ENCODE peak calls at places on chromosomes 13 and 19, in eight cellular contexts. One of them, this sample, is unnamed.
A peak's percentile ranks its signal among the peaks of the same experiment; 100 is the strongest.

GRCh38 chr19:33727331-33728028 is 69.2 kb upstream of the KCTD15 start:
- DNase-seq in GM12864: no peak
- DNase-seq in CD8-positive, alpha-beta T cell: no peak
- DNase-seq in Caco-2: no peak
- DNase-seq in GM23338: no peak
- DNase-seq in foreskin fibroblast: no peak
- DNase-seq in choroid plexus epithelial cell: no peak
- DNase-seq in tibial nerve: no peak
- DNase-seq in this sample: no peak

GRCh38 chr13:102707465-102707864 is 12.6 kb upstream of the METTL21C start:
- DNase-seq in GM12864: no peak
- DNase-seq in foreskin fibroblast: peak; percentile 96
- DNase-seq in Caco-2: no peak
- DNase-seq in GM23338: no peak
- DNase-seq in CD8-positive, alpha-beta T cell: no peak
- DNase-seq in tibial nerve: no peak
- DNase-seq in choroid plexus epithelial cell: peak; percentile 90
- DNase-seq in this sample: peak; percentile 91

GRCh38 chr13:49368688-49369087 is 75.2 kb downstream of the CAB39L start:
- DNase-seq in tibial nerve: no peak
- DNase-seq in Caco-2: no peak
- DNase-seq in foreskin fibroblast: no peak
- DNase-seq in GM23338: no peak
- DNase-seq in GM12864: no peak
- DNase-seq in CD8-positive, alpha-beta T cell: no peak
- DNase-seq in choroid plexus epithelial cell: no peak
- DNase-seq in this sample: no peak

GRCh38 chr19:40598121-40598917 is 2.9 kb upstream of the LTBP4 start:
- DNase-seq in Caco-2: peak; percentile 95
- DNase-seq in GM23338: peak; percentile 97
- DNase-seq in choroid plexus epithelial cell: peak; percentile 87
- DNase-seq in GM12864: no peak
- DNase-seq in tibial nerve: peak; percentile 96
- DNase-seq in CD8-positive, alpha-beta T cell: peak; percentile 83
- DNase-seq in foreskin fibroblast: peak; percentile 95
- DNase-seq in this sample: no peak

GRCh38 chr13:66354880-66355279 is 875.3 kb downstream of the PCDH9 start:
- DNase-seq in GM12864: no peak
- DNase-seq in CD8-positive, alpha-beta T cell: no peak
- DNase-seq in Caco-2: no peak
- DNase-seq in choroid plexus epithelial cell: no peak
- DNase-seq in foreskin fibroblast: no peak
- DNase-seq in GM23338: no peak
- DNase-seq in tibial nerve: no peak
- DNase-seq in this sample: no peak

GRCh38 chr13:100397627-100398026 is 191.0 kb downstream of the GGACT start:
- DNase-seq in GM23338: no peak
- DNase-seq in GM12864: no peak
- DNase-seq in Caco-2: no peak
- DNase-seq in CD8-positive, alpha-beta T cell: no peak
- DNase-seq in tibial nerve: no peak
- DNase-seq in foreskin fibroblast: no peak
- DNase-seq in choroid plexus epithelial cell: no peak
- DNase-seq in this sample: no peak

GRCh38 chr19:3302755-3303154 is 63.6 kb upstream of the NFIC start:
- DNase-seq in CD8-positive, alpha-beta T cell: no peak
- DNase-seq in GM12864: no peak
- DNase-seq in tibial nerve: no peak
- DNase-seq in choroid plexus epithelial cell: no peak
- DNase-seq in Caco-2: peak; percentile 25
- DNase-seq in GM23338: peak; percentile 40
- DNase-seq in foreskin fibroblast: no peak
- DNase-seq in this sample: no peak

GRCh38 chr13:73268306-73268705 is 209.5 kb downstream of the KLF5 start:
- DNase-seq in choroid plexus epithelial cell: peak; percentile 48
- DNase-seq in tibial nerve: no peak
- DNase-seq in GM23338: no peak
- DNase-seq in foreskin fibroblast: peak; percentile 50
- DNase-seq in CD8-positive, alpha-beta T cell: no peak
- DNase-seq in Caco-2: no peak
- DNase-seq in GM12864: no peak
- DNase-seq in this sample: no peak

GRCh38 chr13:110138009-110138699 is 168.8 kb downstream of the COL4A1 start:
- DNase-seq in GM23338: peak; percentile 80
- DNase-seq in Caco-2: peak; percentile 86
- DNase-seq in CD8-positive, alpha-beta T cell: peak; percentile 49
- DNase-seq in foreskin fibroblast: peak; percentile 90
- DNase-seq in choroid plexus epithelial cell: peak; percentile 75
- DNase-seq in tibial nerve: peak; percentile 43
- DNase-seq in GM12864: no peak
- DNase-seq in this sample: peak; percentile 40

GRCh38 chr19:29724102-29724641 is 9.1 kb upstream of the C19orf12 start:
- DNase-seq in Caco-2: no peak
- DNase-seq in tibial nerve: no peak
- DNase-seq in foreskin fibroblast: peak; percentile 54
- DNase-seq in CD8-positive, alpha-beta T cell: peak; percentile 25
- DNase-seq in choroid plexus epithelial cell: peak; percentile 31
- DNase-seq in GM12864: no peak
- DNase-seq in GM23338: peak; percentile 75
- DNase-seq in this sample: no peak

GRCh38 chr19:44581288-44581687 is 32.1 kb upstream of the IGSF23 start:
- DNase-seq in foreskin fibroblast: no peak
- DNase-seq in choroid plexus epithelial cell: no peak
- DNase-seq in GM23338: no peak
- DNase-seq in tibial nerve: no peak
- DNase-seq in CD8-positive, alpha-beta T cell: no peak
- DNase-seq in GM12864: no peak
- DNase-seq in Caco-2: no peak
- DNase-seq in this sample: no peak
- TF ChIP-seq CTCF in foreskin fibroblast: no peak
- TF ChIP-seq CTCF in choroid plexus epithelial cell: no peak
- TF ChIP-seq CTCF in GM23338: no peak
- TF ChIP-seq CTCF in tibial nerve: no peak
- TF ChIP-seq CTCF in CD8-positive, alpha-beta T cell: no peak
- TF ChIP-seq CTCF in GM12864: no peak
- TF ChIP-seq CTCF in Caco-2: no peak
- TF ChIP-seq CTCF in this sample: no peak

GRCh38 chr13:34250151-34250550 is 432.2 kb downstream of the RFC3 start:
- DNase-seq in choroid plexus epithelial cell: no peak
- DNase-seq in tibial nerve: no peak
- DNase-seq in GM12864: no peak
- DNase-seq in GM23338: no peak
- DNase-seq in CD8-positive, alpha-beta T cell: no peak
- DNase-seq in Caco-2: no peak
- DNase-seq in foreskin fibroblast: no peak
- DNase-seq in this sample: no peak
- H3K4me3 ChIP-seq in choroid plexus epithelial cell: no peak overlapping the region
- H3K4me3 ChIP-seq in tibial nerve: no peak overlapping the region
- H3K4me3 ChIP-seq in GM12864: no peak overlapping the region
- H3K4me3 ChIP-seq in GM23338: no peak overlapping the region
- H3K4me3 ChIP-seq in CD8-positive, alpha-beta T cell: no peak overlapping the region
- H3K4me3 ChIP-seq in Caco-2: no peak overlapping the region
- H3K4me3 ChIP-seq in foreskin fibroblast: no peak overlapping the region
- H3K4me3 ChIP-seq in this sample: no peak overlapping the region

GRCh38 chr19:9847087-9847671 is 12.1 kb downstream of the PIN1 start:
- DNase-seq in GM23338: peak; percentile 77
- DNase-seq in CD8-positive, alpha-beta T cell: peak; percentile 51
- DNase-seq in Caco-2: peak; percentile 46
- DNase-seq in tibial nerve: no peak
- DNase-seq in choroid plexus epithelial cell: peak; percentile 95
- DNase-seq in GM12864: no peak
- DNase-seq in foreskin fibroblast: peak; percentile 97
- DNase-seq in this sample: no peak
- TF ChIP-seq CTCF in GM23338: peak; percentile 84
- TF ChIP-seq CTCF in CD8-positive, alpha-beta T cell: peak; percentile 34
- TF ChIP-seq CTCF in Caco-2: peak; percentile 61
- TF ChIP-seq CTCF in tibial nerve: peak; percentile 27
- TF ChIP-seq CTCF in choroid plexus epithelial cell: peak; percentile 92
- TF ChIP-seq CTCF in GM12864: peak; percentile 34
- TF ChIP-seq CTCF in foreskin fibroblast: peak; percentile 76
- TF ChIP-seq CTCF in this sample: no peak

DNA sequence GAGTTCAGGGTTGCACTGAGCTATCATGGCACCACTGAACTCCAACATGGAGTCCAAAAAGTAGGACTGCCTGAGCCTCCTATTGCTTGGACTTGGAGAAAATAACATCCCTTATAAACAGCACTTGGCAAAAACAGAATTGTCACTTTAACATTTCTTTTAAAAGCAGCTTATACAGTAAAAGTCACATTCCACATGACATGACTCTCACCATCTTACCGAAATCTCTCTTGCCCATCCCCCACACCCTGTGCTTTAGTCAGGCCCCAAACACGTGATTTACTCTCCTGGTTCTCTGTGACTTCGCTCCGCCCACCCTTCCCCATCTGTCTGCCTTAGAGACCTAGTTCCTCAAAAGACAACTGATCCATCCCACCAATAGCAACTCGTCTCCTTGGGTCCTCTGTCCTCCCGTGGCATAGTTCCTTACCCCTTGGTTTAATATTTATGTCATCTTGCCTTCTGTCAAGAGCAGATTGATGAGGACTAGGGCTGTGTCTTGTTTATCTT is 4.6 kb downstream of the SAFB start:
- DNase-seq in CD8-positive, alpha-beta T cell: peak; percentile 30
- DNase-seq in GM23338: peak; percentile 38
- DNase-seq in GM12864: peak; percentile 56
- DNase-seq in choroid plexus epithelial cell: peak; percentile 43
- DNase-seq in tibial nerve: peak; percentile 73
- DNase-seq in foreskin fibroblast: peak; percentile 75
- DNase-seq in Caco-2: no peak
- DNase-seq in this sample: no peak
- H3K4me3 ChIP-seq in CD8-positive, alpha-beta T cell: no peak overlapping the region
- H3K4me3 ChIP-seq in GM23338: no peak overlapping the region
- H3K4me3 ChIP-seq in GM12864: no peak overlapping the region
- H3K4me3 ChIP-seq in choroid plexus epithelial cell: no peak overlapping the region
- H3K4me3 ChIP-seq in tibial nerve: no peak overlapping the region
- H3K4me3 ChIP-seq in foreskin fibroblast: no peak overlapping the region
- H3K4me3 ChIP-seq in Caco-2: no peak overlapping the region
- H3K4me3 ChIP-seq in this sample: no peak overlapping the region

GRCh38 chr19:13198634-13199033 is 48.4 kb downstream of the IER2 start:
- DNase-seq in Caco-2: no peak
- DNase-seq in GM23338: no peak
- DNase-seq in CD8-positive, alpha-beta T cell: no peak
- DNase-seq in choroid plexus epithelial cell: no peak
- DNase-seq in foreskin fibroblast: no peak
- DNase-seq in GM12864: no peak
- DNase-seq in tibial nerve: no peak
- DNase-seq in this sample: no peak

GRCh38 chr19:13190781-13191540 is 40.8 kb downstream of the IER2 start:
- DNase-seq in GM23338: no peak
- DNase-seq in Caco-2: no peak
- DNase-seq in GM12864: no peak
- DNase-seq in tibial nerve: no peak
- DNase-seq in choroid plexus epithelial cell: no peak
- DNase-seq in CD8-positive, alpha-beta T cell: no peak
- DNase-seq in foreskin fibroblast: no peak
- DNase-seq in this sample: no peak

GRCh38 chr19:13195678-13196077 is 45.5 kb downstream of the IER2 start:
- DNase-seq in Caco-2: peak; percentile 43
- DNase-seq in tibial nerve: no peak
- DNase-seq in foreskin fibroblast: no peak
- DNase-seq in choroid plexus epithelial cell: no peak
- DNase-seq in GM12864: peak; percentile 61
- DNase-seq in GM23338: peak; percentile 91
- DNase-seq in CD8-positive, alpha-beta T cell: peak; percentile 60
- DNase-seq in this sample: no peak
- TF ChIP-seq CTCF in Caco-2: peak; percentile 48
- TF ChIP-seq CTCF in tibial nerve: no peak
- TF ChIP-seq CTCF in foreskin fibroblast: no peak
- TF ChIP-seq CTCF in choroid plexus epithelial cell: peak; percentile 1
- TF ChIP-seq CTCF in GM12864: peak; percentile 83
- TF ChIP-seq CTCF in GM23338: peak; percentile 98
- TF ChIP-seq CTCF in CD8-positive, alpha-beta T cell: peak; percentile 57
- TF ChIP-seq CTCF in this sample: peak; percentile 31